ENCODE peak calls at places on chromosomes 5 and 9, in seven cellular contexts. D, E, O, L, Q, P and J are unnamed samples. For H3K36me3, the result is how much of the 10 kb centered on the place peaks cover.

GRCh38 chr5:93579561-93580386 is 1.2 kb downstream of the NR2F1-AS1 start:
- DNase-seq in D (peak), E (peak), O (no peak), L (no peak), Q (no peak), P (no peak), J (peak)

GRCh38 chr5:10387690-10388089 is 34.2 kb downstream of the MARCHF6 start:
- DNase-seq in D (no peak), E (peak), O (no peak), L (no peak), Q (no peak), P (no peak), J (no peak)

GRCh38 chr5:106940986-106941385 is 729.8 kb downstream of the EFNA5 start:
- DNase-seq in D (no peak), E (no peak), O (no peak), L (no peak), Q (no peak), P (no peak), J (no peak)

GRCh38 chr5:54309751-54310432 is 481 bp downstream of the ARL15 start:
- DNase-seq in D (peak), E (peak), O (peak), L (peak), Q (no peak), P (peak), J (peak)

GRCh38 chr9:27457445-27457844 is 66.6 kb upstream of the IFNK start:
- DNase-seq in D (no peak), E (no peak), O (no peak), L (peak), Q (no peak), P (peak), J (no peak)

GRCh38 chr5:50744761-50745160 is 78.3 kb downstream of the PARP8 start:
- DNase-seq in D (no peak), E (peak), O (peak), L (no peak), Q (no peak), P (no peak), J (no peak)

GRCh38 chr9:21660976-21661375 is 141.5 kb upstream of the MTAP start:
- DNase-seq in D (no peak), E (no peak), O (no peak), L (no peak), Q (no peak), P (no peak), J (no peak)

GRCh38 chr9:99103505-99103904 is 1.4 kb upstream of the TGFBR1 start:
- DNase-seq in D (no peak), E (peak), O (no peak), L (no peak), Q (no peak), P (no peak), J (no peak)

GRCh38 chr5:177336112-177336511 is 15.4 kb downstream of the LMAN2 start:
- DNase-seq in D (peak), E (no peak), O (peak), L (no peak), Q (peak), P (no peak), J (no peak)

GRCh38 chr5:82673460-82673859 is 395.3 kb upstream of the RPS23 start:
- DNase-seq in D (no peak), E (no peak), O (no peak), L (no peak), Q (no peak), P (no peak), J (no peak)

DNA sequence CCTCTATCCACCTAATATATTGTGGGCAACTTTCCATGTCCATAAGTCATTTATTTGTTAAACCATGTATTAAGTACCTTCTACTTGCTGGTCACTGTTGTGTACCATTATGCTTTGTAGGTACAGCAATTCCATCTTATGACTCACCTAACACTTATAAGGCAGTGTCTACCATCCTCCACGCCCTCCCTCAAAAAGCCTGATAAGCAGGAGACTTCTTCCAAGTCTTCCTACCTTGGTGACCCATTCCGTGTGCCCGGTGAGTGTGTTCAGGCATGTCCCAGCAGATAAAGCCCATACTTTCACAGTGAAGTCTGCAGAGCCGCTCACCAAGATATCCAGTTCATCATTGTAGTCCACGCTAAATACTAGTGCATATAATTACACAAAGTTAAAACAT is 17.4 kb downstream of the FBXW2 start:
- DNase-seq in D (no peak), E (no peak), O (no peak), L (no peak), Q (no peak), P (no peak), J (no peak)
- H3K36me3 ChIP-seq in D (half or more), E (under half), O (half or more), L (half or more), Q (under half), P (under half), J (half or more)

GRCh38 chr9:131262327-131263032 is 13.8 kb downstream of the FAM78A start:
- DNase-seq in D (peak), E (peak), O (peak), L (no peak), Q (no peak), P (no peak), J (no peak)
- H3K36me3 ChIP-seq in D (under half), E (under half), O (half or more), L (under half), Q (under half), P (under half), J (under half)

GRCh38 chr5:134142806-134143205 is 28.3 kb downstream of the TCF7 start:
- DNase-seq in D (no peak), E (no peak), O (no peak), L (no peak), Q (no peak), P (no peak), J (no peak)

GRCh38 chr5:134140530-134141201 is 26.2 kb downstream of the TCF7 start:
- DNase-seq in D (no peak), E (peak), O (peak), L (peak), Q (peak), P (peak), J (no peak)

GRCh38 chr5:134142088-134142487 is 27.6 kb downstream of the TCF7 start:
- DNase-seq in D (no peak), E (no peak), O (no peak), L (no peak), Q (no peak), P (no peak), J (no peak)

GRCh38 chr5:134139891-134140469 is 25.5 kb downstream of the TCF7 start:
- DNase-seq in D (no peak), E (no peak), O (no peak), L (peak), Q (no peak), P (no peak), J (no peak)

DNA sequence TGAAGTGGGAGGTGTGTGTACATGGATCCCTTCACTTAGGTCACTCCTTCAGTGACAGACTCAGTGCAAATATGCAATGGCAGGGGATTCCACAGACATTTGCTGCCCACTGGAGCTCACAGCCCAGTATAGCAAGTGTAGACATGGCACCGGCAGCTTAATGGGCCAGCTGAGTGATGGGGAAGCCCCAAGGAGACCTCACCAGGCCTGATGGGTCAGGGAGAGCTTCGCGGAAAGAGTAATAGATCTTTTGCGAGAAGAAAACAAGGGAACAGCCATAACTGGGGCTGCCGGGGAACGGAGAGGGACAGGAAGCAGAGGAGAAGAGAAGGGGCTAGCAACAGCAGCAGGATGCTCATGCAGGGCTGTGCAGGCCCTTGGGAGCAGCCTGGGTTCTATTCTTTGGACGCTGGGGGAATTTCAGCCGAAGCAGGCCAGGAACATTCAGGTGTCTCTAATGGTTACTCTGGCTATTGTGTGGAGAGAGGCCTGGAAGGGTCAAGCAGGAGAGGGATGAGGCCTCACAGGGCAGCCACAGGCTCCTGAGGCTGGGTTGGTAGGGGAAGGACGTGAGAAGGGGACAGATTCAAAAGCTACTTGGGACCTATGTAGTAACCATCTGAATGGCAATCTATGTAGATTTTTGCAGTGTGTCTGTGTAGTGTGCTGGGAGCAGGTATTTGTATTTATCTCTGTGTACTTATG is 27.0 kb downstream of the TCF7 start:
- DNase-seq in D (no peak), E (no peak), O (no peak), L (no peak), Q (no peak), P (no peak), J (no peak)
- H3K36me3 ChIP-seq in D (half or more), E (under half), O (half or more), L (under half), Q (under half), P (under half), J (under half)

GRCh38 chr5:178866946-178867345 is 7.2 kb downstream of the ZNF354B start:
- DNase-seq in D (no peak), E (no peak), O (no peak), L (no peak), Q (no peak), P (no peak), J (no peak)

GRCh38 chr5:178872302-178872701 is 12.5 kb downstream of the ZNF354B start:
- DNase-seq in D (no peak), E (no peak), O (no peak), L (no peak), Q (no peak), P (no peak), J (no peak)

GRCh38 chr5:178870411-178870810 is 10.7 kb downstream of the ZNF354B start:
- DNase-seq in D (no peak), E (no peak), O (no peak), L (no peak), Q (no peak), P (no peak), J (no peak)

DNA sequence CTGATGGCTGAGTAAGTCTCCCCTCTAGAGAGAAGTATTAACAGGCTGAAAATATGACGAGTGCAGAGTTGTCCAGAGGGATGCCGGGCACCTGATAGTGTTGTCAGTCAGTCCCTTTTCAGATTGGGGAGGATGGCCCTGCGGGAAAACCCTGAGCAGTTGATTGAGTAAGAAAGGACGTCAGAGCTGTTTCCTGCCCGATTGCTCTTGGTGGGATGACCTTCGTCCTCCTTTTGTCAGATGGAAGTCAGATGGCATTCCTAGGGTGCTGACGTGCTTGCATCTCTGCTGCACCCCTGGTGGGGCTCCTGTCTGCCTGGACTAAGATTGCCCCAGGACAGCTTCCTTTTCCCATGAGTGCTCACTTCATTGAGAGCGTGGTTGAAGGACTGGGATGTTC is 9.8 kb downstream of the ZNF354B start:
- DNase-seq in D (no peak), E (no peak), O (no peak), L (no peak), Q (no peak), P (no peak), J (no peak)
- H3K36me3 ChIP-seq in D (half or more), E (half or more), O (half or more), L (half or more), Q (under half), P (under half), J (under half)

DNA sequence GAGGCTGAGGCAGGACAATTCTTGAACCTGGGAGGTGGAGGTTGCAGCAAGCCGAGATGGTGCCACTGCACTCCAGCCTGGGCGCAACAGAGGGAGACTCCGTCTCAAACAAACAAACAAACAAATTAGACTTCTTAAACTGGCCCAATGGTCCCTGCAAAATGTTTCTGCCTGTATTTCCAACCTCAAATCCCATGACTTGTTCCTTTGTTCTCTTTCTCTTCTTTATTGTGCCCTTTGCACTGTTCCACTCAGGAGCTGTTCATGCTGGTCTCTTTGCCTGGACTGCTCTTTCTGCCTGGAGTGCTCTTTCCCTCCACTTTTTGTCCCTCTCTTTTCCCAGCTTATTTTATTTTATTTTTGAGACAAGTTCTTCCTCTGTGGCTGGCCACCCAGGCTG is 4.1 kb downstream of the RABEPK start:
- DNase-seq in D (no peak), E (no peak), O (no peak), L (no peak), Q (no peak), P (no peak), J (no peak)
- H3K36me3 ChIP-seq in D (half or more), E (under half), O (half or more), L (half or more), Q (under half), P (under half), J (under half)

DNA sequence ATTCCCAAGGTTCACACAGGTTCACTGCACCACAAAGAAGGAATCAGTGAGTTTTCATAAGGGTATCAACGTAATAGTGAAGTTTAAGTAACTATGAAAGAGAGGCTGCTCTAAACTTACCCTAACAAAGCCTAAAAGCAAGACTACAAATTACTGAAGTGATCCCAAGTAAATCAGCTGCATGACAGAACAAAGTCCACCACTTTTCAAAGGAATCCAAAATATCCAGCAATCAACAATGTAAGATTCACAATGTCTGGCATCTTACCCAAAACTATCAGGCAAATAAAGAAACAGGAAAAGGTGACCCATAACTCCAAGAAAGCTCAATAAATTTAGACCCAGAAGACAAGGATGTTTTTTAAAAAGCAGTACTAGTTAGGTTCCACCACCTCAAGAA is 70.1 kb downstream of the GNAQ start:
- DNase-seq in D (no peak), E (no peak), O (no peak), L (no peak), Q (no peak), P (no peak), J (no peak)
- H3K36me3 ChIP-seq in D (under half), E (under half), O (under half), L (under half), Q (under half), P (under half), J (under half)

GRCh38 chr5:131436081-131436480 is 172.2 kb downstream of the CDC42SE2 start:
- DNase-seq in D (no peak), E (no peak), O (no peak), L (no peak), Q (no peak), P (no peak), J (no peak)
- H3K36me3 ChIP-seq in D (half or more), E (under half), O (half or more), L (half or more), Q (under half), P (under half), J (under half)